ENCODE peak calls at places on chromosomes 12 and 14, in seven cellular contexts. H is NCI-H1105, K is T-helper 1 cell, A is iPS-NIHi11, P is T-cell, U is NCI-H524 treated with DMSO at 0.1 percent for 48 hours, X is GM19239. C is an unnamed sample.

GRCh38 chr12:81668475-81668874 is 90.7 kb downstream of the PPFIA2 start:
- DNase-seq in A (peak), P (no peak), U (no peak), K (no peak), H (no peak), X (no peak), C (no peak)

GRCh38 chr14:53807580-53807979 is 149.0 kb downstream of the BMP4 start:
- DNase-seq in X (no peak), K (no peak), H (no peak), U (no peak), A (no peak), P (no peak), C (no peak)

GRCh38 chr12:40907115-40907521 is 214.9 kb downstream of the CNTN1 start:
- DNase-seq in P (no peak), K (no peak), X (no peak), U (no peak), A (no peak), H (no peak), C (peak)

GRCh38 chr12:13153180-13153579 is 43.3 kb upstream of the EMP1 start:
- DNase-seq in P (no peak), U (no peak), A (no peak), K (no peak), X (no peak), H (no peak), C (no peak)

GRCh38 chr12:118714051-118714460 is 267.3 kb upstream of the SRRM4 start:
- DNase-seq in H (peak), U (no peak), P (no peak), K (no peak), A (peak), X (peak), C (no peak)

GRCh38 chr12:85951823-85952222 is 77.7 kb downstream of the NTS start:
- DNase-seq in K (no peak), U (no peak), P (no peak), A (peak), H (no peak), X (no peak), C (no peak)

GRCh38 chr12:104331376-104331775 is 27.8 kb downstream of the EID3 start:
- DNase-seq in P (no peak), H (no peak), X (no peak), K (no peak), A (no peak), U (no peak), C (no peak)

GRCh38 chr12:55908726-55909512 is 18.8 kb downstream of the PYM1 start:
- DNase-seq in P (no peak), X (no peak), A (no peak), K (no peak), H (no peak), U (no peak), C (no peak)

GRCh38 chr14:75341639-75342038 is 63.0 kb downstream of the FOS start:
- DNase-seq in H (no peak), P (no peak), X (no peak), A (no peak), K (no peak), U (no peak), C (no peak)

GRCh38 chr12:49777341-49777740 is 36.0 kb downstream of the TMBIM6 start:
- DNase-seq in P (no peak), H (no peak), U (no peak), A (no peak), K (no peak), X (no peak), C (no peak)

GRCh38 chr12:117900561-117900960 is 68.2 kb downstream of the KSR2 start:
- DNase-seq in P (no peak), A (no peak), K (no peak), X (no peak), H (no peak), U (no peak), C (no peak)

GRCh38 chr12:24960222-24960855 is 11.4 kb upstream of the BCAT1 start:
- DNase-seq in U (no peak), P (no peak), K (no peak), A (peak), X (no peak), H (no peak), C (no peak)

GRCh38 chr12:119512772-119513497 is 80.6 kb upstream of the TMEM233 start:
- DNase-seq in U (no peak), P (no peak), H (no peak), A (peak), X (no peak), K (no peak), C (no peak)

GRCh38 chr14:20631821-20632389 is 9.6 kb downstream of the OR6S1 start:
- DNase-seq in H (no peak), A (peak), X (no peak), U (no peak), P (no peak), K (no peak), C (peak)

GRCh38 chr12:107165581-107165980 is 72.2 kb upstream of the CRY1 start:
- DNase-seq in H (no peak), X (no peak), P (no peak), U (no peak), K (no peak), A (no peak), C (no peak)

C was measured in RWPE2.